ENCODE peak calls at places on chromosomes 5 and 9, in five cellular contexts. L is effector memory CD4-positive, alpha-beta T cell; U is left lung; C is CD4-positive, alpha-beta T cell; S is hepatocyte. E is an unnamed sample. For H3K27me3 and H3K9me3, the result is how much of the 10 kb centered on the place peaks cover.

GRCh38 chr5:25181249-25181648 is 536.5 kb upstream of the CDH10 start:
- DNase-seq in U (peak), L (no peak), C (no peak), S (no peak), E (no peak)

GRCh38 chr5:149464796-149465489 is 85.9 kb upstream of the IL17B start:
- DNase-seq in L (no peak), C (no peak), S (peak), U (no peak), E (peak)

GRCh38 chr9:106799146-106799545 is 63.8 kb upstream of the ZNF462 start:
- DNase-seq in L (no peak), C (no peak), U (no peak), S (no peak), E (peak)

GRCh38 chr9:84121991-84122523 is 141.5 kb downstream of the RMI1 start:
- DNase-seq in L (no peak), C (no peak), U (no peak), S (no peak), E (no peak)

GRCh38 chr5:73515232-73515631 is 17.0 kb downstream of the BTF3 start:
- DNase-seq in S (no peak), C (no peak), L (no peak), U (no peak), E (peak)

GRCh38 chr5:87732875-87733768 is 320.4 kb upstream of the CCNH start:
- DNase-seq in S (no peak), U (no peak), C (no peak), L (no peak), E (no peak)

GRCh38 chr9:86749530-86750275 is 197.6 kb downstream of the GAS1 start:
- DNase-seq in L (no peak), U (no peak), C (no peak), S (peak), E (peak)

GRCh38 chr5:172454355-172455086 is at the start of gene SH3PXD2B:
- DNase-seq in S (peak), C (peak), L (no peak), U (peak), E (peak)

GRCh38 chr9:132410642-132411041 is 631 bp downstream of the CFAP77 start:
- DNase-seq in L (peak), U (no peak), S (no peak), C (peak), E (no peak)

GRCh38 chr9:90808890-90809685 is 7.5 kb downstream of the SYK start:
- DNase-seq in S (no peak), L (no peak), C (no peak), U (peak), E (no peak)

GRCh38 chr5:129996896-129997295 is 92.6 kb downstream of the CHSY3 start:
- DNase-seq in L (no peak), U (no peak), C (no peak), S (no peak), E (no peak)

GRCh38 chr5:67338416-67338815 is 141.8 kb upstream of the CD180 start:
- DNase-seq in C (no peak), L (no peak), U (no peak), S (no peak), E (no peak)

GRCh38 chr5:151183451-151184245 is 26.1 kb upstream of the ANXA6 start:
- DNase-seq in U (no peak), C (no peak), S (no peak), L (no peak), E (no peak)

GRCh38 chr9:125593581-125593980 is 113.4 kb downstream of the MAPKAP1 start:
- DNase-seq in L (no peak), U (no peak), C (no peak), S (no peak), E (no peak)

GRCh38 chr5:58902765-58903164 is 319.9 kb downstream of the RAB3C start:
- DNase-seq in U (no peak), C (no peak), S (no peak), L (no peak), E (no peak)

GRCh38 chr9:6150483-6150882 is 65.1 kb upstream of the IL33 start:
- DNase-seq in S (no peak), U (no peak), L (no peak), C (no peak), E (no peak)

GRCh38 chr9:20356392-20357206 is 265.7 kb downstream of the MLLT3 start:
- DNase-seq in C (peak), U (no peak), L (peak), S (peak), E (peak)

GRCh38 chr5:176639981-176640380 is 7.3 kb upstream of the TSPAN17 start:
- DNase-seq in S (no peak), L (no peak), C (no peak), U (peak), E (peak)

GRCh38 chr5:83721878-83722779 is 1.5 kb upstream of the HAPLN1 start:
- DNase-seq in U (peak), S (peak), L (no peak), C (no peak), E (peak)

GRCh38 chr5:66144799-66145390 is 795 bp downstream of the SREK1 start:
- DNase-seq in S (no peak), L (no peak), C (no peak), U (no peak), E (no peak)

GRCh38 chr5:78724061-78724460 is 75.5 kb upstream of the LHFPL2 start:
- DNase-seq in U (no peak), S (no peak), L (no peak), C (no peak), E (no peak)

GRCh38 chr9:133119461-133120342 is 1.3 kb downstream of the RALGDS start:
- DNase-seq in L (no peak), C (no peak), S (peak), U (peak), E (no peak)

GRCh38 chr5:14038341-14038959 is 94.0 kb upstream of the DNAH5 start:
- DNase-seq in C (no peak), L (no peak), U (no peak), S (peak), E (peak)

GRCh38 chr5:177402271-177403043 is 2.0 kb upstream of the PFN3 start:
- DNase-seq in U (peak), C (peak), L (peak), S (peak), E (peak)

GRCh38 chr5:170861855-170862766 is at the start of gene RANBP17:
- DNase-seq in U (peak), S (peak), C (no peak), L (no peak), E (peak)

GRCh38 chr5:138370537-138370936 is 18.1 kb downstream of the KDM3B start:
- DNase-seq in S (no peak), U (no peak), L (no peak), C (no peak), E (peak)

GRCh38 chr9:8429768-8430167 is 630.2 kb upstream of the DMAC1 start:
- DNase-seq in S (no peak), U (no peak), C (no peak), L (no peak), E (no peak)

GRCh38 chr5:143693691-143694252 is 118.2 kb upstream of the HMHB1 start:
- DNase-seq in C (no peak), U (no peak), L (no peak), S (no peak), E (no peak)

GRCh38 chr5:66645039-66645438 is 48.8 kb downstream of the MAST4 start:
- DNase-seq in S (no peak), U (no peak), L (no peak), C (no peak), E (no peak)

GRCh38 chr5:154669402-154669801 is 85.8 kb upstream of the LARP1 start:
- DNase-seq in C (no peak), S (no peak), U (no peak), L (no peak), E (no peak)
- H3K27me3 ChIP-seq in C (under half), S (under half), U (under half), L (under half), E (under half)

GRCh38 chr9:129146441-129146933 is 31.6 kb downstream of the IER5L start:
- DNase-seq in S (peak), L (no peak), U (no peak), C (no peak), E (no peak)
- H3K9me3 ChIP-seq in S (under half), L (under half), U (under half), C (under half), E (under half)

GRCh38 chr5:55223219-55223987 is 3.7 kb downstream of the MCIDAS start:
- DNase-seq in S (peak), L (no peak), U (no peak), C (no peak), E (no peak)
- H3K27me3 ChIP-seq in S (half or more), L (half or more), U (half or more), C (half or more), E (under half)

GRCh38 chr9:135173066-135173465 is 85.6 kb downstream of the OLFM1 start:
- DNase-seq in L (no peak), S (no peak), U (peak), C (no peak), E (no peak)
- H3K9me3 ChIP-seq in L (under half), S (under half), U (under half), C (under half), E (under half)

GRCh38 chr5:139745121-139745799 is 50.3 kb upstream of the PSD2 start:
- DNase-seq in S (peak), C (no peak), L (no peak), U (no peak), E (peak)
- H3K27me3 ChIP-seq in S (under half), C (under half), L (under half), U (under half), E (under half)

GRCh38 chr9:1554123-1555045 is 460.8 kb upstream of the SMARCA2 start:
- DNase-seq in C (no peak), L (no peak), U (no peak), S (no peak), E (no peak)
- H3K9me3 ChIP-seq in C (under half), L (under half), U (under half), S (under half), E (under half)

GRCh38 chr5:3595102-3595961 is at the start of gene IRX1:
- DNase-seq in L (no peak), S (peak), U (peak), C (no peak), E (peak)
- H3K27me3 ChIP-seq in L (under half), S (half or more), U (half or more), C (half or more), E (under half)